ENCODE peak calls at places on chromosome 11, in ten cellular contexts. One of them, this sample, is unnamed.

GRCh38 chr11:34302046-34302921 is 55.5 kb downstream of the ABTB2 start:
- DNase-seq in keratinocyte: no peak
- DNase-seq in PC-3: peak
- DNase-seq in MM.1S: no peak
- DNase-seq in cardiac muscle cell: peak
- DNase-seq in fibroblast of the aortic adventitia: peak
- DNase-seq in Peyer's patch: no peak
- DNase-seq in IMR-90: peak
- DNase-seq in glutamatergic neuron: no peak
- DNase-seq in endothelial cell of umbilical vein: no peak
- DNase-seq in this sample: no peak

GRCh38 chr11:107969219-107969618 is 39.5 kb upstream of the CUL5 start:
- DNase-seq in endothelial cell of umbilical vein: no peak
- DNase-seq in glutamatergic neuron: no peak
- DNase-seq in cardiac muscle cell: no peak
- DNase-seq in fibroblast of the aortic adventitia: no peak
- DNase-seq in keratinocyte: no peak
- DNase-seq in IMR-90: no peak
- DNase-seq in MM.1S: no peak
- DNase-seq in PC-3: no peak
- DNase-seq in Peyer's patch: no peak
- DNase-seq in this sample: no peak

GRCh38 chr11:115458877-115459276 is 45.3 kb downstream of the CADM1 start:
- DNase-seq in fibroblast of the aortic adventitia: no peak
- DNase-seq in PC-3: no peak
- DNase-seq in endothelial cell of umbilical vein: no peak
- DNase-seq in cardiac muscle cell: no peak
- DNase-seq in IMR-90: peak
- DNase-seq in Peyer's patch: no peak
- DNase-seq in MM.1S: no peak
- DNase-seq in glutamatergic neuron: no peak
- DNase-seq in keratinocyte: no peak
- DNase-seq in this sample: no peak

GRCh38 chr11:5679811-5680210 is 5.1 kb downstream of the TRIM5 start:
- DNase-seq in keratinocyte: no peak
- DNase-seq in MM.1S: no peak
- DNase-seq in Peyer's patch: no peak
- DNase-seq in IMR-90: no peak
- DNase-seq in endothelial cell of umbilical vein: no peak
- DNase-seq in glutamatergic neuron: no peak
- DNase-seq in PC-3: no peak
- DNase-seq in fibroblast of the aortic adventitia: no peak
- DNase-seq in cardiac muscle cell: no peak
- DNase-seq in this sample: no peak

GRCh38 chr11:102172127-102172848 is 62.0 kb downstream of the YAP1 start:
- DNase-seq in glutamatergic neuron: no peak
- DNase-seq in Peyer's patch: no peak
- DNase-seq in fibroblast of the aortic adventitia: peak
- DNase-seq in keratinocyte: no peak
- DNase-seq in endothelial cell of umbilical vein: peak
- DNase-seq in cardiac muscle cell: no peak
- DNase-seq in PC-3: peak
- DNase-seq in MM.1S: no peak
- DNase-seq in IMR-90: peak
- DNase-seq in this sample: no peak

GRCh38 chr11:35146074-35146521 is 7.1 kb downstream of the CD44 start:
- DNase-seq in endothelial cell of umbilical vein: no peak
- DNase-seq in PC-3: peak
- DNase-seq in fibroblast of the aortic adventitia: no peak
- DNase-seq in Peyer's patch: peak
- DNase-seq in keratinocyte: no peak
- DNase-seq in MM.1S: peak
- DNase-seq in cardiac muscle cell: no peak
- DNase-seq in IMR-90: no peak
- DNase-seq in glutamatergic neuron: no peak
- DNase-seq in this sample: no peak

GRCh38 chr11:1042626-1043562 is 6.4 kb upstream of the MUC6 start:
- DNase-seq in fibroblast of the aortic adventitia: no peak
- DNase-seq in IMR-90: no peak
- DNase-seq in cardiac muscle cell: no peak
- DNase-seq in glutamatergic neuron: no peak
- DNase-seq in keratinocyte: no peak
- DNase-seq in endothelial cell of umbilical vein: no peak
- DNase-seq in MM.1S: no peak
- DNase-seq in Peyer's patch: no peak
- DNase-seq in PC-3: no peak
- DNase-seq in this sample: no peak

GRCh38 chr11:46916669-46917108 is 1.7 kb downstream of the LRP4 start:
- DNase-seq in fibroblast of the aortic adventitia: peak
- DNase-seq in glutamatergic neuron: peak
- DNase-seq in IMR-90: peak
- DNase-seq in Peyer's patch: no peak
- DNase-seq in cardiac muscle cell: peak
- DNase-seq in keratinocyte: no peak
- DNase-seq in PC-3: no peak
- DNase-seq in MM.1S: no peak
- DNase-seq in endothelial cell of umbilical vein: peak
- DNase-seq in this sample: no peak

GRCh38 chr11:117862753-117863152 is 13.7 kb downstream of the FXYD6 start:
- DNase-seq in endothelial cell of umbilical vein: no peak
- DNase-seq in fibroblast of the aortic adventitia: no peak
- DNase-seq in glutamatergic neuron: no peak
- DNase-seq in Peyer's patch: no peak
- DNase-seq in PC-3: no peak
- DNase-seq in MM.1S: no peak
- DNase-seq in keratinocyte: no peak
- DNase-seq in IMR-90: no peak
- DNase-seq in cardiac muscle cell: no peak
- DNase-seq in this sample: no peak

GRCh38 chr11:2780850-2781412 is 81.1 kb upstream of the KCNQ1OT1 start:
- DNase-seq in MM.1S: no peak
- DNase-seq in glutamatergic neuron: no peak
- DNase-seq in fibroblast of the aortic adventitia: no peak
- DNase-seq in PC-3: no peak
- DNase-seq in keratinocyte: no peak
- DNase-seq in cardiac muscle cell: no peak
- DNase-seq in endothelial cell of umbilical vein: no peak
- DNase-seq in Peyer's patch: no peak
- DNase-seq in IMR-90: no peak
- DNase-seq in this sample: no peak

GRCh38 chr11:88169481-88169880 is 5.8 kb downstream of the RAB38 start:
- DNase-seq in PC-3: no peak
- DNase-seq in MM.1S: no peak
- DNase-seq in glutamatergic neuron: no peak
- DNase-seq in fibroblast of the aortic adventitia: peak
- DNase-seq in Peyer's patch: no peak
- DNase-seq in keratinocyte: no peak
- DNase-seq in endothelial cell of umbilical vein: no peak
- DNase-seq in cardiac muscle cell: no peak
- DNase-seq in IMR-90: peak
- DNase-seq in this sample: no peak

GRCh38 chr11:111528557-111528956 is 12.0 kb upstream of the LAYN start:
- DNase-seq in glutamatergic neuron: no peak
- DNase-seq in cardiac muscle cell: no peak
- DNase-seq in endothelial cell of umbilical vein: no peak
- DNase-seq in Peyer's patch: no peak
- DNase-seq in MM.1S: no peak
- DNase-seq in keratinocyte: no peak
- DNase-seq in fibroblast of the aortic adventitia: peak
- DNase-seq in PC-3: peak
- DNase-seq in IMR-90: peak
- DNase-seq in this sample: no peak
- TF ChIP-seq CTCF in glutamatergic neuron: no peak
- TF ChIP-seq CTCF in cardiac muscle cell: no peak
- TF ChIP-seq CTCF in endothelial cell of umbilical vein: no peak
- TF ChIP-seq CTCF in Peyer's patch: no peak
- TF ChIP-seq CTCF in MM.1S: peak
- TF ChIP-seq CTCF in keratinocyte: no peak
- TF ChIP-seq CTCF in fibroblast of the aortic adventitia: no peak
- TF ChIP-seq CTCF in PC-3: peak
- TF ChIP-seq CTCF in IMR-90: no peak
- TF ChIP-seq CTCF in this sample: no peak

DNA sequence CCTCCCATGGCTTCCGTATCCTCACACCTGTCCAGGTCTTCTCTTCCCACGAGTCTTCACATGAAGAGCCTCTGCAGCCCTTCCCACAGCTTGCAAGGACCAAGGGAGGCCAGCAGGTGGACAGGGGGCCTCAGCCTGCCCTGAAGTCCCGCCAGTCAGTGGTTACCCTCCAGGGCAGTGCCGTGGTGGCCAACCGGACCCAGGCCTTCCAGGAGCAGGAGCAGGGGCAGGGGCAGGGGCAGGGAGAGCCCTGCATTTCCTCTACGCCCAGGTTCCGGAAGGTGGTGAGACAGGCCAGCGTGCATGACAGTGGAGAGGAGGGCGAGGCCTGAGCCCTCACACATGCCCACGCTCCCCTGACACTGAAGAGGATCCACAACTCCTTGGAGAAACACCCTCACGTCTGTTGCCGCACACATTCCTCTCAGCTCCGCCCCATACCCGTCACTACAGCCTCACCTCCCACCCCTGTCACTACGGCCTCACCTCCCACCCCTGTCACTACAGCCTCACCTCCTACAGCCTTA is 8.3 kb downstream of the SSH3 start:
- DNase-seq in IMR-90: no peak
- DNase-seq in endothelial cell of umbilical vein: no peak
- DNase-seq in fibroblast of the aortic adventitia: no peak
- DNase-seq in cardiac muscle cell: no peak
- DNase-seq in keratinocyte: no peak
- DNase-seq in Peyer's patch: no peak
- DNase-seq in MM.1S: no peak
- DNase-seq in PC-3: no peak
- DNase-seq in glutamatergic neuron: no peak
- DNase-seq in this sample: no peak
- TF ChIP-seq CTCF in IMR-90: no peak
- TF ChIP-seq CTCF in endothelial cell of umbilical vein: no peak
- TF ChIP-seq CTCF in fibroblast of the aortic adventitia: no peak
- TF ChIP-seq CTCF in cardiac muscle cell: no peak
- TF ChIP-seq CTCF in keratinocyte: peak
- TF ChIP-seq CTCF in Peyer's patch: no peak
- TF ChIP-seq CTCF in MM.1S: no peak
- TF ChIP-seq CTCF in PC-3: peak
- TF ChIP-seq CTCF in glutamatergic neuron: no peak
- TF ChIP-seq CTCF in this sample: peak

GRCh38 chr11:79949574-79949973 is 508.7 kb upstream of the TENM4 start:
- DNase-seq in Peyer's patch: no peak
- DNase-seq in endothelial cell of umbilical vein: no peak
- DNase-seq in glutamatergic neuron: no peak
- DNase-seq in IMR-90: no peak
- DNase-seq in fibroblast of the aortic adventitia: no peak
- DNase-seq in MM.1S: no peak
- DNase-seq in cardiac muscle cell: no peak
- DNase-seq in PC-3: no peak
- DNase-seq in keratinocyte: no peak
- DNase-seq in this sample: no peak

GRCh38 chr11:79956061-79956460 is 515.2 kb upstream of the TENM4 start:
- DNase-seq in cardiac muscle cell: no peak
- DNase-seq in keratinocyte: no peak
- DNase-seq in IMR-90: no peak
- DNase-seq in endothelial cell of umbilical vein: no peak
- DNase-seq in glutamatergic neuron: no peak
- DNase-seq in MM.1S: no peak
- DNase-seq in PC-3: no peak
- DNase-seq in fibroblast of the aortic adventitia: no peak
- DNase-seq in Peyer's patch: no peak
- DNase-seq in this sample: no peak

GRCh38 chr11:79950172-79950571 is 509.3 kb upstream of the TENM4 start:
- DNase-seq in fibroblast of the aortic adventitia: no peak
- DNase-seq in keratinocyte: no peak
- DNase-seq in endothelial cell of umbilical vein: no peak
- DNase-seq in IMR-90: no peak
- DNase-seq in cardiac muscle cell: no peak
- DNase-seq in PC-3: no peak
- DNase-seq in MM.1S: no peak
- DNase-seq in Peyer's patch: no peak
- DNase-seq in glutamatergic neuron: no peak
- DNase-seq in this sample: no peak

GRCh38 chr11:79950741-79951140 is 509.9 kb upstream of the TENM4 start:
- DNase-seq in IMR-90: no peak
- DNase-seq in keratinocyte: no peak
- DNase-seq in cardiac muscle cell: no peak
- DNase-seq in Peyer's patch: no peak
- DNase-seq in fibroblast of the aortic adventitia: no peak
- DNase-seq in MM.1S: no peak
- DNase-seq in endothelial cell of umbilical vein: no peak
- DNase-seq in PC-3: no peak
- DNase-seq in glutamatergic neuron: no peak
- DNase-seq in this sample: no peak

GRCh38 chr11:79953629-79954028 is 512.8 kb upstream of the TENM4 start:
- DNase-seq in MM.1S: no peak
- DNase-seq in endothelial cell of umbilical vein: no peak
- DNase-seq in keratinocyte: no peak
- DNase-seq in glutamatergic neuron: no peak
- DNase-seq in Peyer's patch: no peak
- DNase-seq in fibroblast of the aortic adventitia: no peak
- DNase-seq in PC-3: no peak
- DNase-seq in cardiac muscle cell: no peak
- DNase-seq in IMR-90: no peak
- DNase-seq in this sample: no peak
- TF ChIP-seq CTCF in MM.1S: no peak
- TF ChIP-seq CTCF in endothelial cell of umbilical vein: no peak
- TF ChIP-seq CTCF in keratinocyte: no peak
- TF ChIP-seq CTCF in glutamatergic neuron: peak
- TF ChIP-seq CTCF in Peyer's patch: no peak
- TF ChIP-seq CTCF in fibroblast of the aortic adventitia: no peak
- TF ChIP-seq CTCF in PC-3: peak
- TF ChIP-seq CTCF in cardiac muscle cell: no peak
- TF ChIP-seq CTCF in IMR-90: no peak
- TF ChIP-seq CTCF in this sample: peak

DNA sequence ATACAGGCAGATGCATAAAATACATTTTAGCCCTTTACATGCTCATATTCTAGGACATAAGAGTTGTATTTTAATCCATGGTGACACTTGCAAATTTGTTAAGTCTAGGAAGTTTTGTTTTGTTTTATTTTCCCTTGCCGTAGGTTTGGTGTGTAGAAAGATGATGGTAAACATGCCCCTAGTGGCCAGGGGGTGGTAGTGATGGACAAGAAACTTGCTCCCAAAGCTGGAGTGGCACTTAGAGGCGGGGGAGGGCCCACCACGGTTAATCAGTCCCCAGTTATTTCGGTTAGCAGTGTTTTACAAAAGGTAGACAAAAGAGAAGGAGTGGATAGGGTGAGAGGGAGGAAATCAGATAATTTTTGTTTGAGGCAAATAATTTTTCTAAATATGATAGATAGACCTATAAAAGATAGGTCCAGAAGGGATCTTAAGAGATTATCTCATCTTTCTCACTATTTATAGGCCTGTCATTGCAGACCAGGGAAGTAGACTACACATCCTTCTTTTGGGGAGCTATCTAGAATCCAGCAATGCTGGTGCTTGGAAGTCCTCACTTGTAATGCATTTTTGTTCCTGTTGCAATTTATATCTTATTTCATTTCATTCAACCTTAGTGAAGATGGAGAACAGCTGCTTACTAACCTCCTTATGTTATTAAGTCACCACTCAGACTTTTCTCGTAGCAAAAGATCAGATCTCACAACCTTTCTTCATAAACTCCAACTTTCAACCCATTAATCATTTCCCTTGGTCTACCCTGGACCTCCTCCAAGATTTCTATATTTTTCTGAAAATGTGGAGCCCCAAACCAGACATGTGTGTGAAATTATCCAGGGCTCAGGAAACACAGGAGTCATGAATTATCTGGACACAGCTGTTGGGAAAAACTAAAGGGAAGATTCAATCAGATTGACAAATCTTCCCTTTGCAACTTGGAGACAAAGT is 5.9 kb upstream of the BDNF start:
- DNase-seq in endothelial cell of umbilical vein: peak
- DNase-seq in glutamatergic neuron: peak
- DNase-seq in IMR-90: peak
- DNase-seq in MM.1S: peak
- DNase-seq in fibroblast of the aortic adventitia: peak
- DNase-seq in Peyer's patch: no peak
- DNase-seq in cardiac muscle cell: peak
- DNase-seq in PC-3: peak
- DNase-seq in keratinocyte: no peak
- DNase-seq in this sample: no peak
- TF ChIP-seq CTCF in endothelial cell of umbilical vein: peak
- TF ChIP-seq CTCF in glutamatergic neuron: peak
- TF ChIP-seq CTCF in IMR-90: peak
- TF ChIP-seq CTCF in MM.1S: peak
- TF ChIP-seq CTCF in fibroblast of the aortic adventitia: peak
- TF ChIP-seq CTCF in Peyer's patch: peak
- TF ChIP-seq CTCF in cardiac muscle cell: peak
- TF ChIP-seq CTCF in PC-3: peak
- TF ChIP-seq CTCF in keratinocyte: peak
- TF ChIP-seq CTCF in this sample: peak

This sample was measured in type B pancreatic cell.